ENCODE peak calls at places on chromosomes 5 and 9, in five cellular contexts. V, E, K, H and Y are unnamed samples.

GRCh38 chr5:159405611-159406031 is 75.3 kb upstream of the IL12B start:
- DNase-seq in V (no peak), E (no peak), K (no peak), H (no peak), Y (no peak)

GRCh38 chr9:69065660-69066059 is 30.1 kb downstream of the FXN start:
- DNase-seq in V (no peak), E (no peak), K (no peak), H (no peak), Y (no peak)

GRCh38 chr9:34250721-34251120 is 71.9 kb downstream of the UBAP1 start:
- DNase-seq in V (no peak), E (no peak), K (no peak), H (no peak), Y (no peak)

GRCh38 chr9:16626577-16627130 is 243.8 kb downstream of the BNC2 start:
- DNase-seq in V (no peak), E (peak; percentile 72), K (no peak), H (no peak), Y (no peak)

GRCh38 chr9:3337515-3337914 is 188.3 kb downstream of the RFX3 start:
- DNase-seq in V (no peak), E (peak; percentile 12), K (no peak), H (no peak), Y (no peak)

GRCh38 chr9:134040176-134040565 is 14.9 kb downstream of the BRD3OS start:
- DNase-seq in V (no peak), E (no peak), K (no peak), H (no peak), Y (peak; percentile 84)

GRCh38 chr9:77132991-77133390 is 44.3 kb upstream of the VPS13A start:
- DNase-seq in V (no peak), E (no peak), K (no peak), H (no peak), Y (no peak)

GRCh38 chr5:16957305-16958165 is 21.4 kb upstream of the MYO10 start:
- DNase-seq in V (no peak), E (peak; percentile 78), K (no peak), H (no peak), Y (no peak)

GRCh38 chr5:97142521-97143254 is at the start of gene LIX1:
- DNase-seq in V (no peak), E (peak; percentile 10), K (no peak), H (peak; percentile 16), Y (no peak)

GRCh38 chr5:118258223-118258622 is 730.1 kb downstream of the DTWD2 start:
- DNase-seq in V (no peak), E (no peak), K (no peak), H (no peak), Y (no peak)

GRCh38 chr9:115595951-115596742 is 478.2 kb upstream of the TNC start:
- DNase-seq in V (no peak), E (no peak), K (no peak), H (peak; percentile 39), Y (no peak)

GRCh38 chr5:141889282-141889871 is 11.2 kb upstream of the PCDH1 start:
- DNase-seq in V (no peak), E (no peak), K (no peak), H (no peak), Y (no peak)
- TF ChIP-seq CTCF in V (no peak), E (peak; percentile 39), K (peak; percentile 32), H (no peak), Y (peak; percentile 71)

DNA sequence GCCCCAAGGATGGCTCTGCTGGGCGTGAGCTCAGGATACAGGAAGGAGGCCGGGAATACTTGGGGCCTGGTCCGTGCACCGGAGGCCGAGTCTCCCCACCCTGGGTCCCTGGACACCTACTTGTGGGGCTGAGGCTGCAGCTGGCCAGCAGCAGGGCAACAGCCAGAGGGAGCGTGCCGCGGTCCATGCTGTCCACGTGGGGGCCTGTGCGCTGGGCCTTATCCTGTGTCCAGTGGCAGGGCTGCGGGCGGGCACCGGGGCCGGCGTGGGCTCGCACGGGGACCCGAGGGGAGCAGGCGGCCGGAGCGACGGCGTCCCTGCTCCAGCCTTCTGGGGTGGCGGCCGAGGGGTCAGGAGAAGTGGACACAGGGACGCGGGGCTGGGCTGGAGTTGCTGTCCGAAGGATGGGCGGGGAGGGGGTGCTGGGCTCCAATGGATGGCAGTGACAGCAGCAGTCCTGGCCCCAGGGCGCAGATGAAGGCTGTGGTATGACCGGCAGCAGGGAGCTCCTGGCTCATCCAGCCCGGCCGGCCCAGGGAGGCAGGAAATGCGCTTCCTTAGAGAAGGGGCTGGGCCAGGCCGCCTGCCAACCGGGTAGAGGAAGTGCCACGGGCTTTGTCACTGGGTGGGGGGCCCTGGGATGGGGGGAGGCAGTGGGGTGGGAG is at the start of gene ENG:
- DNase-seq in V (peak; percentile 87), E (no peak), K (peak; percentile 87), H (peak; percentile 66), Y (no peak)
- TF ChIP-seq CTCF in V (peak; percentile 25), E (no peak), K (no peak), H (peak; percentile 28), Y (peak; percentile 53)

GRCh38 chr5:1244976-1245375 is 19.8 kb downstream of the SLC6A18 start:
- DNase-seq in V (no peak), E (no peak), K (no peak), H (no peak), Y (no peak)
- TF ChIP-seq CTCF in V (no peak), E (no peak), K (no peak), H (no peak), Y (peak; percentile 20)

GRCh38 chr9:13279284-13280162 is at the start of gene MPDZ:
- DNase-seq in V (peak; percentile 80), E (no peak), K (peak; percentile 86), H (peak; percentile 20), Y (no peak)
- TF ChIP-seq CTCF in V (no peak), E (no peak), K (no peak), H (no peak), Y (no peak)

GRCh38 chr5:147369742-147370374 is 135.0 kb downstream of the STK32A start:
- DNase-seq in V (no peak), E (no peak), K (no peak), H (no peak), Y (no peak)
- TF ChIP-seq CTCF in V (peak; percentile 82), E (peak; percentile 64), K (peak; percentile 63), H (peak; percentile 51), Y (peak; percentile 96)